ENCODE peak calls at places on chromosomes 5 and 9, in four cellular contexts. M is Caki2; R is cerebellum; Q is activated CD8-positive, alpha-beta memory T cell treated with anti-CD3 and anti-CD28 coated beads for 4 hours. Z is an unnamed sample.

GRCh38 chr9:14222149-14222835 is 91.6 kb downstream of the NFIB start:
- DNase-seq in M (no peak), Q (no peak), R (no peak), Z (no peak)

GRCh38 chr5:58681943-58682342 is 99.1 kb downstream of the RAB3C start:
- DNase-seq in M (no peak), Q (no peak), R (no peak), Z (no peak)

GRCh38 chr9:98455256-98455956 is 200.0 kb upstream of the TBC1D2 start:
- DNase-seq in Q (no peak), R (no peak), M (no peak), Z (no peak)

GRCh38 chr5:149432377-149432776 is 53.3 kb upstream of the IL17B start:
- DNase-seq in Q (no peak), R (no peak), M (no peak), Z (no peak)

GRCh38 chr9:126228779-126229444 is 97.7 kb upstream of the MVB12B start:
- DNase-seq in M (peak), R (peak), Q (peak), Z (peak)

GRCh38 chr5:77301447-77301878 is 91.0 kb downstream of the PDE8B start:
- DNase-seq in Q (no peak), R (no peak), M (no peak), Z (no peak)

GRCh38 chr9:14827805-14828204 is 82.4 kb downstream of the FREM1 start:
- DNase-seq in R (no peak), M (no peak), Q (no peak), Z (no peak)

GRCh38 chr9:125180876-125181275 is 8.7 kb downstream of the PPP6C start:
- DNase-seq in M (no peak), R (no peak), Q (no peak), Z (no peak)

GRCh38 chr5:176609724-176610429 is at the start of gene GPRIN1:
- DNase-seq in M (peak), Q (peak), R (peak), Z (peak)

GRCh38 chr9:74521009-74521408 is 23.9 kb downstream of the RORB start:
- DNase-seq in R (no peak), M (no peak), Q (no peak), Z (no peak)

GRCh38 chr9:101311759-101312420 is 72.9 kb downstream of the BAAT start:
- DNase-seq in M (peak), R (peak), Q (no peak), Z (peak)

GRCh38 chr9:88477300-88477751 is 57.7 kb upstream of the NXNL2 start:
- DNase-seq in R (no peak), Q (no peak), M (peak), Z (peak)

GRCh38 chr9:137978262-137978714 is 100.7 kb downstream of the CACNA1B start:
- DNase-seq in R (no peak), Q (no peak), M (no peak), Z (no peak)

GRCh38 chr5:1797109-1797800 is 2.4 kb downstream of the MRPL36 start:
- DNase-seq in Q (no peak), M (no peak), R (no peak), Z (no peak)

GRCh38 chr9:87818308-87818707 is 64.4 kb upstream of the SPATA31E1 start:
- DNase-seq in Q (no peak), M (no peak), R (no peak), Z (no peak)

GRCh38 chr9:124950050-124950718 is 9.3 kb upstream of the GOLGA1 start:
- DNase-seq in R (no peak), M (no peak), Q (no peak), Z (no peak)

GRCh38 chr9:109454601-109455155 is 43.4 kb downstream of the PTPN3 start:
- DNase-seq in M (no peak), R (no peak), Q (no peak), Z (no peak)

GRCh38 chr5:154058055-154059038 is 19.6 kb downstream of the MFAP3 start:
- DNase-seq in Q (no peak), R (peak), M (no peak), Z (no peak)

GRCh38 chr9:100379862-100380261 is 27.1 kb upstream of the TEX10 start:
- DNase-seq in Q (no peak), R (no peak), M (no peak), Z (peak)

GRCh38 chr5:15252331-15252730 is 247.6 kb upstream of the FBXL7 start:
- DNase-seq in M (no peak), R (no peak), Q (no peak), Z (peak)

GRCh38 chr9:125631391-125632085 is 75.5 kb downstream of the MAPKAP1 start:
- DNase-seq in R (peak), M (peak), Q (no peak), Z (peak)

GRCh38 chr9:14341437-14342133 is 27.6 kb upstream of the NFIB start:
- DNase-seq in Q (no peak), M (no peak), R (no peak), Z (no peak)

GRCh38 chr9:112796485-112796884 is 45.9 kb downstream of the SNX30 start:
- DNase-seq in Q (no peak), M (no peak), R (no peak), Z (no peak)

GRCh38 chr9:37761511-37761910 is 7.9 kb downstream of the TRMT10B start:
- DNase-seq in Q (no peak), M (no peak), R (no peak), Z (no peak)

GRCh38 chr5:146772881-146773440 is 105.6 kb downstream of the PPP2R2B start:
- DNase-seq in Q (no peak), R (no peak), M (no peak), Z (no peak)

GRCh38 chr9:110178281-110178680 is 29.7 kb downstream of the C9orf152 start:
- DNase-seq in R (no peak), Q (no peak), M (no peak), Z (no peak)

GRCh38 chr9:87216036-87216435 is 268.7 kb upstream of the GAS1 start:
- DNase-seq in M (no peak), R (no peak), Q (no peak), Z (no peak)

GRCh38 chr9:124660341-124660801 is 110.7 kb downstream of the NR6A1 start:
- DNase-seq in R (peak), M (peak), Q (no peak), Z (peak)

GRCh38 chr9:16974436-16974835 is 104.0 kb upstream of the BNC2 start:
- DNase-seq in M (no peak), Q (no peak), R (no peak), Z (no peak)

GRCh38 chr5:6818594-6819512 is 105.6 kb downstream of the TENT4A start:
- DNase-seq in R (no peak), M (no peak), Q (no peak), Z (no peak)

GRCh38 chr9:78472111-78472510 is 175.2 kb downstream of the PSAT1 start:
- DNase-seq in R (no peak), Q (no peak), M (no peak), Z (no peak)